ENCODE peak calls at places on chromosomes 5 and 9, in ten cellular contexts. G is activated CD4-positive, alpha-beta T cell treated with anti-CD3 and anti-CD28 coated beads, Interleukin-2, amount 50 U/mL, for 1 hour; K is H9; D is memory B cell; A is pons; N is DMS 273 treated with DMSO at 0.1 percent for 48 hours; Z is CD8-positive, alpha-beta memory T cell; O is AML-193; H is AG04450; J is stromal cell of bone marrow. P is an unnamed sample.

GRCh38 chr9:124502711-124503702 is 4.2 kb downstream of the NR5A1 start:
- DNase-seq in G (no peak), K (peak), D (no peak), A (no peak), N (no peak), Z (peak), O (no peak), H (no peak), J (no peak), P (no peak)

GRCh38 chr5:17374973-17375844 is 122.8 kb upstream of the TAF11L2 start:
- DNase-seq in G (no peak), K (peak), D (no peak), A (no peak), N (no peak), Z (no peak), O (no peak), H (no peak), J (no peak), P (no peak)

GRCh38 chr5:94174748-94175411 is 433.5 kb upstream of the POU5F2 start:
- DNase-seq in G (no peak), K (no peak), D (no peak), A (no peak), N (no peak), Z (no peak), O (no peak), H (peak), J (peak), P (no peak)

GRCh38 chr5:4700082-4700481 is 440.0 kb upstream of the ADAMTS16 start:
- DNase-seq in G (no peak), K (peak), D (no peak), A (peak), N (peak), Z (no peak), O (peak), H (no peak), J (peak), P (peak)

GRCh38 chr5:106121972-106122605 is 1548.6 kb downstream of the EFNA5 start:
- DNase-seq in G (no peak), K (peak), D (no peak), A (no peak), N (no peak), Z (no peak), O (no peak), H (no peak), J (no peak), P (no peak)

GRCh38 chr5:133225671-133226152 is 173.9 kb downstream of the HSPA4 start:
- DNase-seq in G (no peak), K (no peak), D (no peak), A (peak), N (no peak), Z (no peak), O (no peak), H (no peak), J (no peak), P (no peak)

GRCh38 chr5:87300744-87301143 is 33.1 kb downstream of the RASA1 start:
- DNase-seq in G (no peak), K (no peak), D (no peak), A (no peak), N (no peak), Z (no peak), O (no peak), H (peak), J (peak), P (no peak)

GRCh38 chr5:56669534-56670483 is 145.5 kb upstream of the MAP3K1 start:
- DNase-seq in G (no peak), K (peak), D (peak), A (peak), N (no peak), Z (no peak), O (peak), H (no peak), J (peak), P (no peak)

GRCh38 chr5:106380736-106381135 is 1290.0 kb downstream of the EFNA5 start:
- DNase-seq in G (no peak), K (no peak), D (no peak), A (no peak), N (no peak), Z (no peak), O (no peak), H (peak), J (peak), P (no peak)

GRCh38 chr5:179267071-179267670 is 78.1 kb downstream of the ADAMTS2 start:
- DNase-seq in G (no peak), K (peak), D (no peak), A (no peak), N (no peak), Z (peak), O (no peak), H (no peak), J (no peak), P (peak)

P was measured in posterior cingulate gyrus.